ENCODE peak calls at places on chromosomes 3 and 15, in ten cellular contexts. E is left ventricle myocardium inferior, D is psoas muscle, A is coronary artery, G is tibial artery, P is H9, W is fibroblast of lung, R is colonic mucosa, J is adrenal gland, H is stomach. X is an unnamed sample.

GRCh38 chr3:125115640-125116039 is 59.8 kb upstream of the HEG1 start:
- DNase-seq in E (peak; percentile 26), D (no peak), A (no peak), G (no peak), P (no peak), W (peak; percentile 52), R (no peak), J (no peak), H (no peak), X (peak; percentile 37)

GRCh38 chr15:70327328-70328136 is 229.8 kb upstream of the TLE3 start:
- DNase-seq in E (no peak), D (no peak), A (no peak), G (no peak), P (no peak), W (peak; percentile 49), R (no peak), J (no peak), H (no peak), X (no peak)

GRCh38 chr3:147159141-147159540 is 247.2 kb downstream of the ZIC4 start:
- DNase-seq in E (no peak), D (no peak), A (no peak), G (no peak), P (no peak), W (no peak), R (no peak), J (no peak), H (no peak), X (no peak)

GRCh38 chr15:75182187-75183131 is 19.2 kb upstream of the C15orf39 start:
- DNase-seq in E (no peak), D (no peak), A (no peak), G (no peak), P (peak; percentile 56), W (no peak), R (peak; percentile 61), J (no peak), H (no peak), X (no peak)

GRCh38 chr3:93843981-93844380 is 129.7 kb downstream of the PROS1 start:
- DNase-seq in E (no peak), D (no peak), A (no peak), G (peak; percentile 29), P (no peak), W (peak; percentile 78), R (no peak), J (no peak), H (no peak), X (peak; percentile 18)

GRCh38 chr3:21464745-21465144 is 286.3 kb downstream of the ZNF385D start:
- DNase-seq in E (no peak), D (no peak), A (no peak), G (no peak), P (no peak), W (no peak), R (no peak), J (no peak), H (no peak), X (peak; percentile 34)

GRCh38 chr3:71789922-71790321 is 5.0 kb upstream of the PROK2 start:
- DNase-seq in E (no peak), D (no peak), A (no peak), G (no peak), P (no peak), W (no peak), R (no peak), J (no peak), H (no peak), X (no peak)

GRCh38 chr15:80967451-80967850 is 22.2 kb downstream of the MESD start:
- DNase-seq in E (no peak), D (no peak), A (peak; percentile 49), G (no peak), P (peak; percentile 91), W (peak; percentile 30), R (no peak), J (no peak), H (no peak), X (no peak)

GRCh38 chr3:51712963-51713362 is 6.1 kb downstream of the GRM2 start:
- DNase-seq in E (no peak), D (no peak), A (peak; percentile 50), G (no peak), P (no peak), W (no peak), R (peak; percentile 6), J (no peak), H (no peak), X (no peak)

GRCh38 chr3:75737831-75738493 is 47.4 kb downstream of the ZNF717 start:
- DNase-seq in E (no peak), D (no peak), A (no peak), G (no peak), P (no peak), W (peak; percentile 50), R (no peak), J (no peak), H (no peak), X (no peak)

GRCh38 chr15:41104234-41104633 is 11.8 kb downstream of the INO80 start:
- DNase-seq in E (no peak), D (no peak), A (no peak), G (no peak), P (no peak), W (peak; percentile 82), R (no peak), J (no peak), H (no peak), X (no peak)

GRCh38 chr3:72295276-72295973 is 510.5 kb upstream of the PROK2 start:
- DNase-seq in E (no peak), D (no peak), A (no peak), G (no peak), P (no peak), W (no peak), R (no peak), J (no peak), H (no peak), X (no peak)

GRCh38 chr3:16817201-16817600 is 67.6 kb upstream of the PLCL2 start:
- DNase-seq in E (no peak), D (no peak), A (no peak), G (no peak), P (no peak), W (peak; percentile 12), R (no peak), J (no peak), H (no peak), X (no peak)

GRCh38 chr3:127839099-127839498 is 16.8 kb upstream of the MGLL start:
- DNase-seq in E (no peak), D (no peak), A (no peak), G (no peak), P (no peak), W (no peak), R (no peak), J (no peak), H (no peak), X (no peak)

GRCh38 chr15:48914717-48915116 is 36.8 kb downstream of the EID1 start:
- DNase-seq in E (no peak), D (no peak), A (no peak), G (no peak), P (no peak), W (no peak), R (no peak), J (no peak), H (no peak), X (no peak)
- TF ChIP-seq CTCF in E (no peak), D (no peak), A (no peak), G (no peak), P (peak; percentile 29), W (no peak), R (no peak), J (no peak), H (no peak), X (no peak)

DNA sequence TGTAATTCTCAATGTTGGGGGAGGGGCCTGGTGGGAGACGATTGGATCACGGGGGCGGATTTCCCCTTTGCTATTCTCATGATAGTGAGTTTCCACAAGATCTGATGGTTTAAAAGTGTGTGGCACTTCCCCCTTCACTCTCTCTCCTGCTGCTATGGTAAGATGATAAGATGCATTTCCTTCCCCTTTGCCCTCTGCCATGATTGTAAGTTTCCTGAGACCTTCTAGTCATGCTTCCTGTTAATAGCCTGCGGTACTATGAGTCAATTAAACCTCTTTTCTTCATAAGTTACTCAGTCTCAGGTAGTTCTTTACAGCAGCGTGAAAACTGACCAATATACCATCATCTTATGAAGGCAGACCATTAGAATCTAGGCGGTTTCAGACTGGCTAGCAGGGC is 108.8 kb upstream of the ADAMTS9 start:
- DNase-seq in E (no peak), D (no peak), A (no peak), G (no peak), P (no peak), W (no peak), R (no peak), J (no peak), H (no peak), X (no peak)
- H3K27ac ChIP-seq in E (peak overlapping the region; percentile 9), D (no peak overlapping the region), A (no peak overlapping the region), G (peak overlapping the region; percentile 0), P (no peak overlapping the region), W (no peak overlapping the region), R (no peak overlapping the region), J (no peak overlapping the region), H (no peak overlapping the region), X (no peak overlapping the region)

GRCh38 chr3:183769453-183769852 is 55.9 kb downstream of the MAP6D1 start:
- DNase-seq in E (no peak), D (no peak), A (no peak), G (no peak), P (no peak), W (no peak), R (no peak), J (no peak), H (no peak), X (no peak)

GRCh38 chr3:183766745-183767606 is 58.4 kb downstream of the MAP6D1 start:
- DNase-seq in E (peak; percentile 48), D (peak; percentile 55), A (no peak), G (peak; percentile 69), P (peak; percentile 78), W (peak; percentile 70), R (peak; percentile 82), J (peak; percentile 86), H (peak; percentile 83), X (peak; percentile 88)

GRCh38 chr3:183768114-183768513 is 57.3 kb downstream of the MAP6D1 start:
- DNase-seq in E (no peak), D (no peak), A (no peak), G (no peak), P (no peak), W (no peak), R (no peak), J (no peak), H (no peak), X (no peak)

GRCh38 chr3:183764854-183765731 is 60.3 kb downstream of the MAP6D1 start:
- DNase-seq in E (no peak), D (no peak), A (no peak), G (no peak), P (no peak), W (peak; percentile 73), R (no peak), J (no peak), H (no peak), X (no peak)

GRCh38 chr3:183766107-183766506 is 59.3 kb downstream of the MAP6D1 start:
- DNase-seq in E (no peak), D (no peak), A (no peak), G (no peak), P (no peak), W (no peak), R (no peak), J (no peak), H (no peak), X (no peak)
- TF ChIP-seq CTCF in E (no peak), D (no peak), A (no peak), G (no peak), P (no peak), W (no peak), R (no peak), J (no peak), H (no peak), X (no peak)

DNA sequence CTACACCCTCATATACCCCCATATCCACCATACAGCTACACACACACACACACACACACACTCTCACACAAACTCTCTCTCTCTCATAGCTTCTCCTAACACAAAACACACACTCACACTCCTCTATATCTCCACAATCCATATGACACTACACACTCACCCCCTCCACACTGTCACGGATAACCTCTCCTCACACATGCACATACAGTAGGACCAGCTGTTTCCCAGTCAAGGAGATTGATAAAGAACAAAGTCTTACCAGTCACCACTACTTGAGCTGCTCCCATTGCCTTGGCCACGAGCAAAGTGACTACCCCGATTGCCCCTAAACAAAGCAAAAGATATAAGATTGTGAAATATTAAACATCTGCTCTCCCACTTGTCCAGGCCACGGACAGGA is 95.7 kb downstream of the TRIM69 start:
- DNase-seq in E (no peak), D (no peak), A (no peak), G (no peak), P (no peak), W (no peak), R (no peak), J (no peak), H (no peak), X (no peak)
- H3K27ac ChIP-seq in E (no peak overlapping the region), D (no peak overlapping the region), A (no peak overlapping the region), G (no peak overlapping the region), P (no peak overlapping the region), W (no peak overlapping the region), R (no peak overlapping the region), J (no peak overlapping the region), H (no peak overlapping the region), X (no peak overlapping the region)

X was measured in testis.